ENCODE peak calls at places on chromosomes 2 and 18, in eight cellular contexts. Y is psoas muscle, B is kidney, Q is GM23248, R is cardiac muscle cell, E is left ventricle myocardium inferior, T is SJSA1, G is uterus. V is an unnamed sample. For H3K4me1, the result is how much of the 10 kb centered on the place peaks cover.

GRCh38 chr18:79400091-79400590 is 4.4 kb downstream of the NFATC1 start:
- DNase-seq in Q (peak), E (peak), B (peak), G (peak), R (peak), T (no peak), Y (peak), V (no peak)

GRCh38 chr2:3377279-3377611 is 373 bp downstream of the EIPR1 start:
- DNase-seq in Y (peak), Q (peak), B (no peak), E (no peak), G (no peak), R (no peak), T (no peak), V (no peak)

GRCh38 chr2:16215892-16216554 is 275.7 kb downstream of the MYCN start:
- DNase-seq in T (no peak), Y (no peak), Q (no peak), B (no peak), G (no peak), R (no peak), E (peak), V (no peak)

GRCh38 chr2:191878576-191879298 is 31.8 kb upstream of the CAVIN2 start:
- DNase-seq in R (no peak), B (no peak), Y (no peak), E (no peak), G (no peak), T (no peak), Q (peak), V (no peak)

GRCh38 chr2:101173707-101174295 is 22.6 kb upstream of the TBC1D8 start:
- DNase-seq in B (no peak), R (no peak), Y (no peak), Q (no peak), T (no peak), G (no peak), E (no peak), V (peak)

GRCh38 chr2:178280261-178280852 is 86.0 kb downstream of the OSBPL6 start:
- DNase-seq in Q (peak), T (no peak), E (no peak), R (peak), Y (no peak), B (no peak), G (peak), V (peak)

GRCh38 chr18:21741511-21742322 is 1.1 kb downstream of the MIB1 start:
- DNase-seq in B (peak), Y (peak), G (peak), R (peak), T (no peak), Q (peak), E (peak), V (no peak)

GRCh38 chr2:88187927-88188326 is 17.8 kb downstream of the THNSL2 start:
- DNase-seq in E (no peak), Y (no peak), Q (no peak), R (no peak), T (no peak), B (no peak), G (no peak), V (no peak)

GRCh38 chr18:49658871-49659378 is 97.1 kb downstream of the LIPG start:
- DNase-seq in E (no peak), G (no peak), B (no peak), Q (no peak), Y (no peak), R (no peak), T (no peak), V (no peak)

GRCh38 chr18:21391074-21391673 is 149.1 kb downstream of the GREB1L start:
- DNase-seq in E (no peak), Y (no peak), B (no peak), T (no peak), Q (peak), R (no peak), G (no peak), V (no peak)

GRCh38 chr2:196167666-196168065 is 3.7 kb downstream of the STK17B start:
- DNase-seq in T (no peak), Y (no peak), G (no peak), Q (no peak), R (no peak), B (no peak), E (no peak), V (no peak)

GRCh38 chr2:63465633-63466032 is 122.6 kb downstream of the WDPCP start:
- DNase-seq in G (no peak), Q (peak), Y (no peak), E (no peak), B (no peak), T (no peak), R (no peak), V (no peak)

GRCh38 chr2:23635666-23636340 is 250.8 kb downstream of the KLHL29 start:
- DNase-seq in B (peak), E (no peak), Y (no peak), G (no peak), R (no peak), Q (no peak), T (no peak), V (no peak)

GRCh38 chr18:31329787-31330438 is 12.0 kb downstream of the DSG1 start:
- DNase-seq in R (no peak), T (no peak), Q (no peak), G (no peak), Y (no peak), B (no peak), E (no peak), V (no peak)

GRCh38 chr2:6493266-6493665 is 372.4 kb downstream of the CMPK2 start:
- DNase-seq in Y (no peak), R (no peak), T (no peak), E (no peak), Q (no peak), G (no peak), B (no peak), V (no peak)

GRCh38 chr2:30217644-30218361 is 13.5 kb upstream of the LBH start:
- DNase-seq in G (no peak), B (peak), T (no peak), E (no peak), Q (no peak), Y (no peak), R (no peak), V (peak)

GRCh38 chr2:26475832-26476501 is 2.0 kb downstream of the OTOF start:
- DNase-seq in G (no peak), B (peak), Q (no peak), E (no peak), Y (peak), T (no peak), R (no peak), V (no peak)

GRCh38 chr2:65128297-65129190 is 1.4 kb downstream of the RAB1A start:
- DNase-seq in Q (peak), Y (no peak), B (no peak), E (no peak), R (no peak), G (peak), T (no peak), V (no peak)

GRCh38 chr18:13279181-13280065 is 60.9 kb downstream of the LDLRAD4 start:
- DNase-seq in Y (no peak), B (no peak), T (no peak), G (no peak), E (no peak), Q (no peak), R (no peak), V (no peak)

DNA sequence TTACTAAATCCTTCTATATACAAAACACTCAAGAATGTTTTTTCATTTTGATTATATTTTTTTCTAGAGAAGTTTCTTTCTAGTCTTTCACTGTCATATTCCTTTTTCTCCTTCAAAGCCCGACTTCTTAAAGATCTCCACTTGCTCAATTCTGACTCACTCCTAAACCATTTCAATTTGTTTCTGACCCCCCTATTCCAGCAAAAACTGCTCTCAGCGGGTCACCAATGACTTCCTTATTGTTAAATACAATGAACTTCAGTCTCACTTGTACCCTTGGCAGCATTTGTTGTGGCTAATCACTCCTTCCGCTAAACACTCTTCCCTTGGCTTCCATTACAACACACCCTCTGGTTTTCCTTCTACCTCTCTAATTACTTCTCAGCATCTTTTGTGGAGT is 111.1 kb upstream of the RBBP8 start:
- DNase-seq in T (no peak), G (no peak), Q (peak), R (no peak), B (no peak), E (no peak), Y (no peak), V (no peak)
- H3K27ac ChIP-seq in T (no peak), G (no peak), Q (peak), R (no peak), B (no peak), E (no peak), Y (no peak), V (no peak)

DNA sequence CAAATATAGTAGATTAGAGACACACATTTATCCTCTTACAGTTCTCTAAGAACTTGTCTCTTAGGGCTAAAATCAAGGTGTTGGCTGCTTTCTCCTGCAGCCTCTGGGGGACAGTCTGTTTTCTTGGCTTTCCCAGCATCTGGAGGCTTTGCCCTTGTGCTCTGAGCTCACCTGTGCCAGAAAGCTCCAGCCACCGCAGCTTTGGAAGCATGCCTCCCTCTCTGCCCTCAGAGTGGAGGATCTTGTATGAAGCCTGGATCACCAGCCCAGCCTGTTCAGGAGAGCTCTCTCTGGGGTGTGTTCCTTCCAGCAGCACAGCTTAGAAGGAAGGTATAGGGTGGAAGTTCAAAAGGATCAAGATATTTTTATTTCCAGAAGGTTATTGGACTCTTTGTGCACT is 53.1 kb upstream of the TPO start:
- DNase-seq in T (no peak), E (no peak), R (no peak), G (no peak), Y (no peak), B (no peak), Q (no peak), V (no peak)
- H3K4me3 ChIP-seq in T (no peak), E (no peak), R (no peak), G (no peak), Y (no peak), B (no peak), Q (no peak), V (no peak)

GRCh38 chr2:37573406-37573805 is 98.0 kb downstream of the CDC42EP3 start:
- DNase-seq in Q (peak), E (no peak), Y (no peak), B (no peak), R (no peak), T (no peak), G (no peak), V (no peak)
- H3K4me1 ChIP-seq in Q (half or more), E (under half), Y (under half), B (under half), R (under half), T (under half), G (under half), V (under half)

DNA sequence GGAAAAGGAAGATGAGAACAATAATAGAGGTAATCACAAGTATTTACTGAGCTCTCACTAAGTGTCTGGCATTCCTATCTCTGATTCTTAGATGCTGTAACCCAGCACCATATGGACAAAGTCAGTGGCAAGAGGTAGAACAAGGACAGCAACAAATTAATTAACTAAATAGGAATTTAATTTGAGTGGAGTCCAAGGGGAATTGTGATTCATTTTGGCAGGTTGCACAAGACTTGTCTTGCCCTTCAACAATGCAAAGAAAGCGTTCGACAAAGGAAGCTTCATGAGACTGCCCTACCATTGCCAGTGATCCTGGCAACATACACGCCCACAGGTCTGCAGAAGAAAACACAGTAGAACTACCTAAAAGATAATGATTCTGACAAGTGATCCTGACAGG is 221.6 kb downstream of the RBM43 start:
- DNase-seq in Y (no peak), R (no peak), T (no peak), B (no peak), G (no peak), Q (peak), E (no peak), V (no peak)
- H3K27ac ChIP-seq in Y (no peak), R (no peak), T (no peak), B (no peak), G (no peak), Q (no peak), E (no peak), V (no peak)

V was measured in lung.